ENCODE peak calls at places on chromosomes 6 and 20, in eight cellular contexts. One of them, this sample, is unnamed. For H3K9me3, the result is how much of the 10 kb centered on the place peaks cover.

GRCh38 chr20:44603327-44603726 is 20.9 kb downstream of the PKIG start:
- DNase-seq in uterus: no peak
- DNase-seq in sigmoid colon: peak
- DNase-seq in thyroid gland: no peak
- DNase-seq in spleen: peak
- DNase-seq in A549: no peak
- DNase-seq in tibial nerve: no peak
- DNase-seq in heart left ventricle: no peak
- DNase-seq in this sample: no peak

GRCh38 chr6:20600831-20601230 is 66.6 kb downstream of the CDKAL1 start:
- DNase-seq in tibial nerve: no peak
- DNase-seq in spleen: no peak
- DNase-seq in thyroid gland: no peak
- DNase-seq in sigmoid colon: no peak
- DNase-seq in A549: no peak
- DNase-seq in uterus: no peak
- DNase-seq in heart left ventricle: no peak
- DNase-seq in this sample: no peak

GRCh38 chr20:17571967-17572638 is 2.2 kb downstream of the DSTN start:
- DNase-seq in thyroid gland: no peak
- DNase-seq in heart left ventricle: no peak
- DNase-seq in uterus: no peak
- DNase-seq in sigmoid colon: no peak
- DNase-seq in tibial nerve: no peak
- DNase-seq in A549: no peak
- DNase-seq in spleen: no peak
- DNase-seq in this sample: no peak

GRCh38 chr6:38634518-38634917 is 5.2 kb downstream of the BTBD9 start:
- DNase-seq in spleen: no peak
- DNase-seq in sigmoid colon: no peak
- DNase-seq in heart left ventricle: no peak
- DNase-seq in A549: no peak
- DNase-seq in thyroid gland: no peak
- DNase-seq in tibial nerve: no peak
- DNase-seq in uterus: no peak
- DNase-seq in this sample: no peak

GRCh38 chr6:106147476-106147875 is 61.3 kb downstream of the PRDM1 start:
- DNase-seq in tibial nerve: no peak
- DNase-seq in thyroid gland: no peak
- DNase-seq in spleen: no peak
- DNase-seq in sigmoid colon: no peak
- DNase-seq in A549: no peak
- DNase-seq in uterus: no peak
- DNase-seq in heart left ventricle: no peak
- DNase-seq in this sample: no peak

GRCh38 chr20:9609892-9610502 is 95.6 kb downstream of the LAMP5 start:
- DNase-seq in spleen: no peak
- DNase-seq in thyroid gland: peak
- DNase-seq in A549: no peak
- DNase-seq in uterus: peak
- DNase-seq in tibial nerve: peak
- DNase-seq in sigmoid colon: no peak
- DNase-seq in heart left ventricle: peak
- DNase-seq in this sample: peak

GRCh38 chr6:24918641-24919403 is 16.9 kb downstream of the RIPOR2 start:
- DNase-seq in spleen: no peak
- DNase-seq in A549: no peak
- DNase-seq in uterus: no peak
- DNase-seq in thyroid gland: no peak
- DNase-seq in heart left ventricle: peak
- DNase-seq in sigmoid colon: no peak
- DNase-seq in tibial nerve: no peak
- DNase-seq in this sample: no peak

GRCh38 chr20:44019638-44020335 is 105.1 kb downstream of the TOX2 start:
- DNase-seq in A549: no peak
- DNase-seq in sigmoid colon: no peak
- DNase-seq in tibial nerve: no peak
- DNase-seq in heart left ventricle: no peak
- DNase-seq in spleen: no peak
- DNase-seq in thyroid gland: no peak
- DNase-seq in uterus: no peak
- DNase-seq in this sample: no peak

GRCh38 chr6:33053230-33053629 is 20.2 kb downstream of the HLA-DPA1 start:
- DNase-seq in thyroid gland: no peak
- DNase-seq in tibial nerve: no peak
- DNase-seq in heart left ventricle: no peak
- DNase-seq in uterus: no peak
- DNase-seq in spleen: no peak
- DNase-seq in sigmoid colon: no peak
- DNase-seq in A549: no peak
- DNase-seq in this sample: no peak

GRCh38 chr20:43541214-43541613 is 17.6 kb upstream of the SGK2 start:
- DNase-seq in A549: no peak
- DNase-seq in thyroid gland: no peak
- DNase-seq in heart left ventricle: no peak
- DNase-seq in uterus: no peak
- DNase-seq in spleen: no peak
- DNase-seq in sigmoid colon: no peak
- DNase-seq in tibial nerve: no peak
- DNase-seq in this sample: no peak

GRCh38 chr6:144536079-144536478 is 250.9 kb downstream of the UTRN start:
- DNase-seq in tibial nerve: no peak
- DNase-seq in heart left ventricle: no peak
- DNase-seq in spleen: no peak
- DNase-seq in uterus: no peak
- DNase-seq in A549: no peak
- DNase-seq in sigmoid colon: no peak
- DNase-seq in thyroid gland: no peak
- DNase-seq in this sample: no peak

DNA sequence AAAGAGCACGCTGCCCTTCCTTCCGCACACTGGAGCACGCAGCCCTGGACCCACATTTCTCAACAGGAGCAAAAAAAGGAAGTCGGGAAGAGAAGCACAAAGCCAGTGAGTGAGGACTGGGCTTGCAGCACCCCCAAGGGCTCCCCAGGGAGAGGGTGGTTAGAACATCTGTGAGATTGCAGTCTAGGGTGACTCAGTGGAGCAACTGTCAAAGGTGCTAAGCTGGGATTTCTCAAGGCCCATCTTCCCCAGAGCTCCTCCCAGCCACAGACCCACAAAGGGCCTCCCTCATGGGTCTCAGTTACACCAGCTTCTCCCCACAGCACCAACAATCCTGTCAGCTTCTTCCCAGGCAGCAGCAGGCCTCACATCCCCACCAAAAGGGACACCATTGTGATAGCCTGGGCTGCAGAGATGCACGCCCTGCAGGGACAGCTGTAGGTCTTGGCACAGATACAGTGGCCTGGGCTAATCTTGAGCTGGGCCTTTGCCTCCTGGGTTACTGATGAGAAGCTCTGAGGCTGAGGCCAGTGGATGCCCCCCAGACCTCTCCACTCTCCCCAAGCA is 39.6 kb upstream of the CD93 start:
- DNase-seq in uterus: no peak
- DNase-seq in thyroid gland: no peak
- DNase-seq in tibial nerve: no peak
- DNase-seq in A549: no peak
- DNase-seq in sigmoid colon: peak
- DNase-seq in spleen: peak
- DNase-seq in heart left ventricle: peak
- DNase-seq in this sample: no peak
- TF ChIP-seq POLR2A in uterus: no peak
- TF ChIP-seq POLR2A in thyroid gland: no peak
- TF ChIP-seq POLR2A in tibial nerve: no peak
- TF ChIP-seq POLR2A in A549: no peak
- TF ChIP-seq POLR2A in sigmoid colon: no peak
- TF ChIP-seq POLR2A in spleen: no peak
- TF ChIP-seq POLR2A in heart left ventricle: no peak
- TF ChIP-seq POLR2A in this sample: no peak

GRCh38 chr6:163133017-163133416 is 281.5 kb upstream of the QKI start:
- DNase-seq in tibial nerve: no peak
- DNase-seq in heart left ventricle: no peak
- DNase-seq in uterus: no peak
- DNase-seq in thyroid gland: no peak
- DNase-seq in spleen: no peak
- DNase-seq in A549: no peak
- DNase-seq in sigmoid colon: no peak
- DNase-seq in this sample: no peak

GRCh38 chr6:163132050-163132750 is 282.3 kb upstream of the QKI start:
- DNase-seq in uterus: no peak
- DNase-seq in thyroid gland: no peak
- DNase-seq in tibial nerve: no peak
- DNase-seq in sigmoid colon: no peak
- DNase-seq in heart left ventricle: no peak
- DNase-seq in spleen: no peak
- DNase-seq in A549: no peak
- DNase-seq in this sample: no peak

GRCh38 chr6:163133691-163134090 is 280.8 kb upstream of the QKI start:
- DNase-seq in A549: no peak
- DNase-seq in thyroid gland: no peak
- DNase-seq in tibial nerve: no peak
- DNase-seq in spleen: no peak
- DNase-seq in heart left ventricle: no peak
- DNase-seq in uterus: no peak
- DNase-seq in sigmoid colon: no peak
- DNase-seq in this sample: no peak

GRCh38 chr6:163137036-163137435 is 277.5 kb upstream of the QKI start:
- DNase-seq in spleen: no peak
- DNase-seq in sigmoid colon: no peak
- DNase-seq in uterus: no peak
- DNase-seq in tibial nerve: no peak
- DNase-seq in A549: no peak
- DNase-seq in thyroid gland: no peak
- DNase-seq in heart left ventricle: no peak
- DNase-seq in this sample: no peak

GRCh38 chr6:163137504-163137903 is 277.0 kb upstream of the QKI start:
- DNase-seq in sigmoid colon: no peak
- DNase-seq in spleen: no peak
- DNase-seq in thyroid gland: no peak
- DNase-seq in heart left ventricle: no peak
- DNase-seq in uterus: no peak
- DNase-seq in A549: no peak
- DNase-seq in tibial nerve: no peak
- DNase-seq in this sample: peak
- H3K27ac ChIP-seq in sigmoid colon: no peak
- H3K27ac ChIP-seq in spleen: no peak
- H3K27ac ChIP-seq in thyroid gland: no peak
- H3K27ac ChIP-seq in heart left ventricle: no peak
- H3K27ac ChIP-seq in uterus: no peak
- H3K27ac ChIP-seq in A549: no peak
- H3K27ac ChIP-seq in tibial nerve: no peak
- H3K27ac ChIP-seq in this sample: no peak

GRCh38 chr6:71125216-71125615 is 163.4 kb upstream of the OGFRL1 start:
- DNase-seq in sigmoid colon: no peak
- DNase-seq in heart left ventricle: no peak
- DNase-seq in spleen: no peak
- DNase-seq in tibial nerve: no peak
- DNase-seq in uterus: no peak
- DNase-seq in A549: no peak
- DNase-seq in thyroid gland: no peak
- DNase-seq in this sample: no peak

GRCh38 chr6:71124340-71124739 is 164.3 kb upstream of the OGFRL1 start:
- DNase-seq in thyroid gland: no peak
- DNase-seq in spleen: no peak
- DNase-seq in A549: no peak
- DNase-seq in tibial nerve: no peak
- DNase-seq in heart left ventricle: no peak
- DNase-seq in uterus: no peak
- DNase-seq in sigmoid colon: no peak
- DNase-seq in this sample: no peak

GRCh38 chr6:71119560-71119959 is 162.7 kb upstream of the B3GAT2 start:
- DNase-seq in spleen: no peak
- DNase-seq in uterus: no peak
- DNase-seq in tibial nerve: no peak
- DNase-seq in heart left ventricle: no peak
- DNase-seq in thyroid gland: no peak
- DNase-seq in A549: no peak
- DNase-seq in sigmoid colon: no peak
- DNase-seq in this sample: no peak

GRCh38 chr6:71126506-71126905 is 162.1 kb upstream of the OGFRL1 start:
- DNase-seq in spleen: no peak
- DNase-seq in heart left ventricle: no peak
- DNase-seq in sigmoid colon: no peak
- DNase-seq in thyroid gland: no peak
- DNase-seq in A549: no peak
- DNase-seq in uterus: no peak
- DNase-seq in tibial nerve: no peak
- DNase-seq in this sample: no peak

DNA sequence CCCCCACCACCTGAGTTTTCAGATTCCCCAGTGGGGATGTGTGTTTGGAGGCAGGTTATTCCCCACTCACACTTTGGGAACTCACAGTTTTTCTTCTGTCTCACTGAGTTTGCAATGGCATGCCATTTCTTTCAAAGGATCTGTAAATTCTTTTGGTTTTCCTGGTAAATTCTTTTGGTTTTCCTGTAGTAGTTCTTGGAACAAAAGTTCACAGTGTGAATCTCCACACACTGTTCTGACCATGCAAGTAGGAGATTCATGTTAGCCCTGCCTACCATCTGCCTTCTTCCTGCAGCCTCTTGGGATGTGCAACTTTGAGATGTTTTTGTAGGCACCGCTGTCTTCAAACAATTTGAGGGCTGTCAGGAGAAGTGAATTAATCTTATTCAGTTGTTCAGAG is 165.6 kb upstream of the OGFRL1 start:
- DNase-seq in tibial nerve: no peak
- DNase-seq in A549: no peak
- DNase-seq in uterus: no peak
- DNase-seq in sigmoid colon: no peak
- DNase-seq in spleen: no peak
- DNase-seq in heart left ventricle: no peak
- DNase-seq in thyroid gland: no peak
- DNase-seq in this sample: no peak
- H3K9me3 ChIP-seq in tibial nerve: under half
- H3K9me3 ChIP-seq in A549: under half
- H3K9me3 ChIP-seq in uterus: under half
- H3K9me3 ChIP-seq in sigmoid colon: under half
- H3K9me3 ChIP-seq in spleen: under half
- H3K9me3 ChIP-seq in heart left ventricle: under half
- H3K9me3 ChIP-seq in thyroid gland: under half
- H3K9me3 ChIP-seq in this sample: under half

DNA sequence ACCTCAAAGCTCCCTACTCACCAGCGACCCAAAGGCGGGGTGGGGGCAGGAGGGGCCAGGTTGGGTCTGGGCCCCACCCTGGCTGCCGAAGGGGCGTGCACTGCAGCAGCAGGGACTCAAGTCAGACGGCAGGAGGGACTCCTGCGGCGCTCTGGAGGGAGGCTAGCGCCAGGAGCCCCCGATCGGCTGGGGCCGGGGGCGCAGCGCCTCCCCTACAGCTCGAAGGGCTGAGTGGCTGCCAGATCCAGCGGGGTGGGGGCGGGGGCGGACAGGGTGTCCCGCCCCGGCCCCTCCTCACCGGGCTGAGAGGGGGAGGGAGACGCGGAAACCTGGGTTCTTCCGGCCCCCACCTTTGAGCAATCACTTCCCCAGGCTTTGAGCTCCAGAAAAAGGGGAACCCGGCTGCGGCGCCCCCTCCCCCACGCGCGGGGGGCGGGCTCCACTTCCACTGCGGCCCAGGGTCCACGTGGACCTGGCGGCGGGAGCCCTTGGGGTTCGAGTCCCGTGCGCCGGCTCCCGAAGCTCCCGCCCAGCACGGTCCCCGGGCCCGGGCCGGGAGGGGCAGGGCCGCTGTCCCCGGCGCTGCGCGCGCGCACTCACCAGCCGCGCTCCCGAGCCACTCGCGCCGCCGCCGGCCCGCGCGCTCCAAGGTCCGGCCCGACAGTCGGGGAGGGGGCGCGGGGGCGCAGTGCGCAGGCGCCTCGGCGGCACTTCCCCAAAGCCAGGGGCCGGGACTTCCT is at the start of gene RGS19:
- DNase-seq in sigmoid colon: peak
- DNase-seq in heart left ventricle: peak
- DNase-seq in A549: no peak
- DNase-seq in uterus: peak
- DNase-seq in thyroid gland: peak
- DNase-seq in tibial nerve: peak
- DNase-seq in spleen: peak
- DNase-seq in this sample: peak
- TF ChIP-seq POLR2A in sigmoid colon: no peak
- TF ChIP-seq POLR2A in heart left ventricle: no peak
- TF ChIP-seq POLR2A in A549: peak
- TF ChIP-seq POLR2A in uterus: no peak
- TF ChIP-seq POLR2A in thyroid gland: no peak
- TF ChIP-seq POLR2A in tibial nerve: peak
- TF ChIP-seq POLR2A in spleen: peak
- TF ChIP-seq POLR2A in this sample: no peak

This sample was measured in upper lobe of left lung.